ENCODE peak calls at places on chromosomes 11 and 22, in five cellular contexts. X, Y, R, L and V are unnamed samples.
A peak's percentile ranks its signal among the peaks of the same experiment; 100 is the strongest.

GRCh38 chr22:42725606-42726355 is 5.1 kb upstream of the A4GALT start:
- ATAC-seq in X (no peak), Y (no peak), R (no peak), L (no peak), V (no peak)

GRCh38 chr11:112795142-112795815 is 165.9 kb upstream of the NCAM1 start:
- ATAC-seq in X (peak; percentile 74), Y (no peak), R (peak; percentile 33), L (peak; percentile 97), V (no peak)

GRCh38 chr22:19174106-19175025 is 4.2 kb downstream of the SLC25A1 start:
- ATAC-seq in X (no peak), Y (no peak), R (no peak), L (no peak), V (no peak)

GRCh38 chr11:82261367-82261766 is 472.3 kb downstream of the FAM181B start:
- ATAC-seq in X (no peak), Y (no peak), R (no peak), L (no peak), V (no peak)

GRCh38 chr22:30809086-30809485 is 114.4 kb downstream of the OSBP2 start:
- ATAC-seq in X (no peak), Y (no peak), R (no peak), L (no peak), V (no peak)

GRCh38 chr22:21641417-21641794 is 696 bp upstream of the SDF2L1 start:
- ATAC-seq in X (peak; percentile 61), Y (no peak), R (no peak), L (peak; percentile 39), V (peak; percentile 20)

GRCh38 chr11:126519653-126520573 is 164.4 kb downstream of the ST3GAL4 start:
- ATAC-seq in X (no peak), Y (no peak), R (no peak), L (no peak), V (no peak)

GRCh38 chr11:17528181-17528691 is 16.0 kb downstream of the USH1C start:
- ATAC-seq in X (peak; percentile 90), Y (no peak), R (peak; percentile 70), L (peak; percentile 99), V (peak; percentile 47)

GRCh38 chr11:92104349-92104748 is 120.3 kb upstream of the FAT3 start:
- ATAC-seq in X (no peak), Y (no peak), R (no peak), L (no peak), V (no peak)

GRCh38 chr11:23997356-23997755 is 499.5 kb upstream of the LUZP2 start:
- ATAC-seq in X (no peak), Y (no peak), R (no peak), L (no peak), V (no peak)

GRCh38 chr22:46421272-46421671 is 85.8 kb downstream of the TRMU start:
- ATAC-seq in X (no peak), Y (no peak), R (peak; percentile 83), L (no peak), V (no peak)

DNA sequence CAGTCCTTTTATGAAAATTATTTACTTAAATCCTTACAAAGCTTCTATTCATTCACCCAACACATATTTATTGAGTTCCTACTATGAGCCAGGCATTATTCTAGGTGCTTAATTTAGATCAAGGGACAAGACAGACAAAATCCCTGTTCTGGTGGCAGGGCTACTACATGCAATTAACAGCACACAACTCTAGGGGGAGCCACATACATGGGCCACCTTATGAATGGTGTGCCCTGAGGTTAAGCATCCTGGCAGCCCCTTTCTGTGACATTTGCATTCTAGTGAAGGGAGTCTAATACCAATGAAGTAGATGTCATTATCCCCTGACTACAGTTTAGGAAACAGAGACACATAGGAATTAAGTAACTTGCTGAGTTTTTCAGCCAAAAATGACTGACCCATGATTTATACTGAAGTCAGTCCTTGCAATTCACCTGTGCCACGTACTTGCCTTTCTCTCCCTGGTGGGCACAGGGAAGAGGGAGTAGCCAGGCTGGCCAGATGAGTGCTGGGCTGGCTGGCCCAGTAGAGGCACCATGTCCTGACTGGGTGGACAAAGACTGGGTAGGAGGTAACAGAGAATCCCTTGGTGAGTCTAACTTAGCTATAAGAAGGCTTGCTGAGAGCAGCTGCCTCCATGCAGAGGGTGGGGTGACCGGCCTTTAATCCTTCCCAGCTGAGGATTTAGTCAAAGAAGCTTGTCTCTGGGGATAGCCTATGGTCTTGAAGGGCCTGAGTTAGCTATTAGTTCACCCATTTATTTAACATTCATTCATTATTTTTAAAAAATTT is 52.0 kb upstream of the ELF5 start:
- ATAC-seq in X (peak; percentile 50), Y (no peak), R (no peak), L (peak; percentile 70), V (no peak)
- TF ChIP-seq CTCF in X (peak; percentile 15), Y (no peak), R (no peak), L (peak; percentile 89), V (no peak)

DNA sequence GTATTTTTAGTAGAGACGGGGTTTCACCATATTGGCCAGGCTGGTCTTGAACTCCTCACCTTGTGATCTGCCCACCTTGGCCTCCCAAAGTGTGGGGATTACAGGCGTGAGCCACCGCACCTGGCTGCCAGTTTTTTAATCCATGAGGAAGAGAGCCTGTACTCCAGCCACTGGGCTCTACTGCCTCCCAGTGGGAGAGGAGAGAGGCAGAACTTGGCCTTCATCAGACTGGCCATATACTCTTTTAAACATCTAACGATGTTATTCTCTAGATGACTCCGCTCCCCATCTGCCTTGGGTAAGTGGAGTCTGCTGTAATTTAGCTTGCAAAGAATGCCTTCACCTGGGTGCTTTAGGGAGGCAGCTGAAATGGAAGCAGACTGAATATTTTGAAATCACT is 34.6 kb downstream of the SLC6A5 start:
- ATAC-seq in X (no peak), Y (no peak), R (no peak), L (peak; percentile 73), V (no peak)
- TF ChIP-seq CTCF in X (no peak), Y (no peak), R (no peak), L (peak; percentile 35), V (no peak)

GRCh38 chr11:116510886-116511650 is 261.7 kb downstream of the BUD13 start:
- ATAC-seq in X (no peak), Y (no peak), R (no peak), L (no peak), V (no peak)
- TF ChIP-seq CTCF in X (no peak), Y (no peak), R (no peak), L (no peak), V (no peak)

GRCh38 chr11:69841859-69842698 is 22.9 kb upstream of the FGF3 start:
- ATAC-seq in X (no peak), Y (no peak), R (no peak), L (peak; percentile 28), V (no peak)
- TF ChIP-seq CTCF in X (no peak), Y (no peak), R (no peak), L (peak; percentile 82), V (no peak)